ENCODE peak calls at places on chromosome 11, in seven cellular contexts. One of them, this sample, is unnamed.

GRCh38 chr11:2316963-2317244 is 15.1 kb downstream of the TSPAN32 start:
- DNase-seq in psoas muscle: no peak
- DNase-seq in left kidney: no peak
- DNase-seq in GM04504: no peak
- DNase-seq in EL: no peak
- DNase-seq in KBM-7: no peak
- DNase-seq in BE2C: no peak
- DNase-seq in this sample: no peak

GRCh38 chr11:72668645-72669347 is 5.4 kb downstream of the PDE2A start:
- DNase-seq in psoas muscle: no peak
- DNase-seq in left kidney: peak
- DNase-seq in GM04504: no peak
- DNase-seq in EL: no peak
- DNase-seq in KBM-7: peak
- DNase-seq in BE2C: no peak
- DNase-seq in this sample: no peak

GRCh38 chr11:24400059-24400665 is 96.7 kb upstream of the LUZP2 start:
- DNase-seq in psoas muscle: no peak
- DNase-seq in left kidney: no peak
- DNase-seq in GM04504: no peak
- DNase-seq in EL: no peak
- DNase-seq in KBM-7: no peak
- DNase-seq in BE2C: no peak
- DNase-seq in this sample: no peak

GRCh38 chr11:69530278-69531070 is 49.0 kb downstream of the LINC01488 start:
- DNase-seq in psoas muscle: no peak
- DNase-seq in left kidney: no peak
- DNase-seq in GM04504: no peak
- DNase-seq in EL: no peak
- DNase-seq in KBM-7: peak
- DNase-seq in BE2C: no peak
- DNase-seq in this sample: no peak

GRCh38 chr11:62787005-62787759 is at the start of gene TMEM179B:
- DNase-seq in psoas muscle: peak
- DNase-seq in left kidney: peak
- DNase-seq in GM04504: peak
- DNase-seq in EL: peak
- DNase-seq in KBM-7: peak
- DNase-seq in BE2C: peak
- DNase-seq in this sample: peak

GRCh38 chr11:120773501-120774031 is 250.3 kb upstream of the TBCEL start:
- DNase-seq in psoas muscle: no peak
- DNase-seq in left kidney: no peak
- DNase-seq in GM04504: peak
- DNase-seq in EL: no peak
- DNase-seq in KBM-7: no peak
- DNase-seq in BE2C: no peak
- DNase-seq in this sample: no peak

GRCh38 chr11:375065-376025 is 6.0 kb downstream of the B4GALNT4 start:
- DNase-seq in psoas muscle: no peak
- DNase-seq in left kidney: no peak
- DNase-seq in GM04504: no peak
- DNase-seq in EL: no peak
- DNase-seq in KBM-7: no peak
- DNase-seq in BE2C: no peak
- DNase-seq in this sample: no peak

GRCh38 chr11:3192511-3193372 is 25.9 kb downstream of the MRGPRG start:
- DNase-seq in psoas muscle: no peak
- DNase-seq in left kidney: peak
- DNase-seq in GM04504: no peak
- DNase-seq in EL: no peak
- DNase-seq in KBM-7: no peak
- DNase-seq in BE2C: no peak
- DNase-seq in this sample: no peak

GRCh38 chr11:16321148-16321547 is 35.2 kb downstream of the SOX6 start:
- DNase-seq in psoas muscle: no peak
- DNase-seq in left kidney: no peak
- DNase-seq in GM04504: no peak
- DNase-seq in EL: peak
- DNase-seq in KBM-7: no peak
- DNase-seq in BE2C: no peak
- DNase-seq in this sample: no peak

GRCh38 chr11:128061321-128061871 is 526.0 kb downstream of the ETS1 start:
- DNase-seq in psoas muscle: no peak
- DNase-seq in left kidney: peak
- DNase-seq in GM04504: no peak
- DNase-seq in EL: peak
- DNase-seq in KBM-7: no peak
- DNase-seq in BE2C: no peak
- DNase-seq in this sample: peak

GRCh38 chr11:12430912-12431311 is 53.5 kb downstream of the PARVA start:
- DNase-seq in psoas muscle: peak
- DNase-seq in left kidney: no peak
- DNase-seq in GM04504: peak
- DNase-seq in EL: peak
- DNase-seq in KBM-7: no peak
- DNase-seq in BE2C: no peak
- DNase-seq in this sample: peak

GRCh38 chr11:123472236-123472935 is 42.3 kb downstream of the GRAMD1B start:
- DNase-seq in psoas muscle: no peak
- DNase-seq in left kidney: no peak
- DNase-seq in GM04504: no peak
- DNase-seq in EL: no peak
- DNase-seq in KBM-7: no peak
- DNase-seq in BE2C: peak
- DNase-seq in this sample: no peak

GRCh38 chr11:105738972-105739574 is 129.2 kb downstream of the GRIA4 start:
- DNase-seq in psoas muscle: no peak
- DNase-seq in left kidney: peak
- DNase-seq in GM04504: no peak
- DNase-seq in EL: no peak
- DNase-seq in KBM-7: no peak
- DNase-seq in BE2C: no peak
- DNase-seq in this sample: no peak

GRCh38 chr11:108906329-108906728 is 241.5 kb downstream of the DDX10 start:
- DNase-seq in psoas muscle: no peak
- DNase-seq in left kidney: peak
- DNase-seq in GM04504: no peak
- DNase-seq in EL: peak
- DNase-seq in KBM-7: no peak
- DNase-seq in BE2C: peak
- DNase-seq in this sample: peak

This sample was measured in skeletal muscle cell.